ENCODE peak calls at places on chromosomes 16 and 17, in six cellular contexts. A, G, R, N, F and E are unnamed samples.

GRCh38 chr17:40307691-40308289 is 1.2 kb upstream of the RARA start:
- DNase-seq in A (no peak), G (no peak), R (no peak), N (peak), F (no peak), E (no peak)

GRCh38 chr17:6474906-6475305 is 30.7 kb downstream of the PIMREG start:
- DNase-seq in A (no peak), G (no peak), R (no peak), N (no peak), F (no peak), E (peak)

GRCh38 chr16:74842413-74842812 is 67.8 kb upstream of the FA2H start:
- DNase-seq in A (no peak), G (no peak), R (no peak), N (no peak), F (no peak), E (no peak)

GRCh38 chr16:21722771-21723460 is 59.1 kb downstream of the OTOA start:
- DNase-seq in A (no peak), G (no peak), R (no peak), N (no peak), F (no peak), E (no peak)

GRCh38 chr17:33099252-33099651 is 107.6 kb downstream of the SPACA3 start:
- DNase-seq in A (no peak), G (no peak), R (no peak), N (no peak), F (no peak), E (no peak)

GRCh38 chr17:8118769-8119574 is 658 bp upstream of the ALOXE3 start:
- DNase-seq in A (peak), G (peak), R (peak), N (peak), F (no peak), E (peak)

GRCh38 chr17:67891481-67892119 is 66.3 kb downstream of the BPTF start:
- DNase-seq in A (no peak), G (no peak), R (no peak), N (peak), F (no peak), E (no peak)

GRCh38 chr17:4960279-4960922 is 7.2 kb downstream of the SPAG7 start:
- DNase-seq in A (no peak), G (no peak), R (no peak), N (no peak), F (no peak), E (no peak)

GRCh38 chr17:39716073-39716818 is 14.1 kb downstream of the MIEN1 start:
- DNase-seq in A (no peak), G (no peak), R (no peak), N (no peak), F (no peak), E (no peak)